ENCODE peak calls at places on chromosomes 6 and 20, in seven cellular contexts. K, N, E, I, P, U and X are unnamed samples.
A peak's percentile ranks its signal among the peaks of the same experiment; 100 is the strongest.

GRCh38 chr6:53410508-53411258 is 61.9 kb upstream of the ELOVL5 start:
- DNase-seq in K (peak; percentile 3), N (no peak), E (peak; percentile 52), I (no peak), P (peak; percentile 54), U (peak; percentile 23), X (peak; percentile 40)

GRCh38 chr20:8414611-8415274 is 282.7 kb downstream of the PLCB1 start:
- DNase-seq in K (peak; percentile 49), N (no peak), E (peak; percentile 46), I (no peak), P (no peak), U (peak; percentile 77), X (no peak)

GRCh38 chr6:142551145-142551811 is 249.5 kb downstream of the ADGRG6 start:
- DNase-seq in K (peak; percentile 0), N (no peak), E (peak; percentile 48), I (no peak), P (no peak), U (peak; percentile 36), X (peak; percentile 3)

GRCh38 chr20:5596401-5597193 is 153.6 kb upstream of the SHLD1 start:
- DNase-seq in K (no peak), N (no peak), E (no peak), I (no peak), P (no peak), U (no peak), X (no peak)

GRCh38 chr6:157552171-157552747 is 171.3 kb downstream of the ZDHHC14 start:
- DNase-seq in K (no peak), N (no peak), E (no peak), I (no peak), P (no peak), U (no peak), X (no peak)

GRCh38 chr6:25312703-25313102 is 33.5 kb downstream of the CARMIL1 start:
- DNase-seq in K (no peak), N (no peak), E (peak; percentile 42), I (no peak), P (no peak), U (peak; percentile 68), X (no peak)

GRCh38 chr6:95431637-95432228 is 145.6 kb upstream of the MANEA start:
- DNase-seq in K (peak; percentile 41), N (peak; percentile 10), E (peak; percentile 40), I (no peak), P (peak; percentile 30), U (peak; percentile 5), X (no peak)

GRCh38 chr6:111995409-111995808 is 58.5 kb upstream of the CCN6 start:
- DNase-seq in K (no peak), N (no peak), E (peak; percentile 49), I (no peak), P (no peak), U (peak; percentile 40), X (no peak)

GRCh38 chr6:79946242-79946641 is 1.1 kb downstream of the ELOVL4 start:
- DNase-seq in K (peak; percentile 25), N (no peak), E (peak; percentile 57), I (no peak), P (peak; percentile 26), U (peak; percentile 18), X (no peak)

GRCh38 chr6:167497387-167498056 is 172.6 kb downstream of the TTLL2 start:
- DNase-seq in K (no peak), N (no peak), E (no peak), I (no peak), P (no peak), U (no peak), X (no peak)

GRCh38 chr6:45647341-45648138 is 269.8 kb upstream of the SUPT3H start:
- DNase-seq in K (no peak), N (no peak), E (peak; percentile 43), I (no peak), P (no peak), U (no peak), X (no peak)

GRCh38 chr6:81171991-81172740 is 580.3 kb downstream of the TENT5A start:
- DNase-seq in K (no peak), N (no peak), E (peak; percentile 6), I (no peak), P (no peak), U (peak; percentile 49), X (no peak)

GRCh38 chr6:6916598-6916997 is 191.2 kb upstream of the RREB1 start:
- DNase-seq in K (no peak), N (no peak), E (peak; percentile 48), I (no peak), P (no peak), U (no peak), X (no peak)

GRCh38 chr20:41643504-41643938 is 25.3 kb upstream of the CHD6 start:
- DNase-seq in K (peak; percentile 47), N (peak; percentile 27), E (peak; percentile 52), I (no peak), P (no peak), U (peak; percentile 37), X (no peak)

GRCh38 chr6:165605182-165605875 is 57.7 kb downstream of the PDE10A start:
- DNase-seq in K (no peak), N (no peak), E (no peak), I (no peak), P (no peak), U (no peak), X (no peak)

GRCh38 chr20:47303736-47304135 is 52.8 kb downstream of the ZMYND8 start:
- DNase-seq in K (no peak), N (no peak), E (no peak), I (no peak), P (no peak), U (no peak), X (no peak)

GRCh38 chr6:127459231-127459641 is at the start of gene KIAA0408:
- DNase-seq in K (no peak), N (peak; percentile 45), E (peak; percentile 42), I (no peak), P (no peak), U (peak; percentile 63), X (no peak)

GRCh38 chr20:56440346-56441007 is 27.9 kb upstream of the RTF2 start:
- DNase-seq in K (no peak), N (no peak), E (peak; percentile 39), I (no peak), P (peak; percentile 68), U (no peak), X (peak; percentile 25)

GRCh38 chr6:146857960-146858308 is 259.2 kb downstream of the ADGB start:
- DNase-seq in K (peak; percentile 74), N (no peak), E (no peak), I (peak; percentile 68), P (peak; percentile 20), U (no peak), X (no peak)

GRCh38 chr6:27214126-27214601 is 33.3 kb upstream of the PRSS16 start:
- DNase-seq in K (no peak), N (no peak), E (peak; percentile 19), I (no peak), P (no peak), U (no peak), X (no peak)

GRCh38 chr6:13661647-13662046 is 46.5 kb downstream of the NOL7 start:
- DNase-seq in K (no peak), N (no peak), E (no peak), I (no peak), P (no peak), U (no peak), X (no peak)

GRCh38 chr20:63166423-63167020 is 49.4 kb downstream of the YTHDF1 start:
- DNase-seq in K (no peak), N (no peak), E (no peak), I (no peak), P (no peak), U (no peak), X (no peak)

GRCh38 chr6:57313711-57314471 is 3.5 kb upstream of the PRIM2 start:
- DNase-seq in K (no peak), N (no peak), E (peak; percentile 99), I (no peak), P (no peak), U (peak; percentile 100), X (no peak)

GRCh38 chr6:150298676-150299075 is 70.1 kb upstream of the IYD start:
- DNase-seq in K (no peak), N (no peak), E (no peak), I (no peak), P (no peak), U (no peak), X (no peak)

GRCh38 chr6:8268606-8269005 is 166.3 kb upstream of the EEF1E1 start:
- DNase-seq in K (no peak), N (no peak), E (no peak), I (no peak), P (no peak), U (no peak), X (no peak)

GRCh38 chr6:142846459-142846831 is 98.5 kb downstream of the HIVEP2 start:
- DNase-seq in K (no peak), N (no peak), E (peak; percentile 80), I (no peak), P (no peak), U (peak; percentile 63), X (no peak)

GRCh38 chr6:136640132-136640915 is 90.1 kb upstream of the MAP7 start:
- DNase-seq in K (no peak), N (no peak), E (peak; percentile 20), I (no peak), P (no peak), U (peak; percentile 56), X (no peak)

GRCh38 chr6:30591008-30591407 is 19.8 kb downstream of the ABCF1 start:
- DNase-seq in K (no peak), N (no peak), E (no peak), I (no peak), P (no peak), U (no peak), X (no peak)